ENCODE peak calls at places on chromosomes 16 and 17, in nine cellular contexts. A is AG04450, L is lower lobe of right lung, U is HCT116, K is tibial nerve, I is AG09309, X is epithelial cell of esophagus, B is AG10803, M is ascending aorta. O is an unnamed sample.

GRCh38 chr16:54657709-54658102 is 273.0 kb upstream of the IRX5 start:
- DNase-seq in M (no peak), B (no peak), A (no peak), L (no peak), X (no peak), K (no peak), U (no peak), I (no peak), O (no peak)

GRCh38 chr16:12412890-12413289 is 390.8 kb downstream of the CPPED1 start:
- DNase-seq in K (no peak), L (no peak), I (no peak), B (no peak), U (no peak), M (no peak), X (no peak), A (no peak), O (no peak)

GRCh38 chr16:13923703-13924298 is 3.8 kb downstream of the ERCC4 start:
- DNase-seq in X (peak; percentile 65), I (no peak), A (no peak), U (peak; percentile 42), B (peak; percentile 65), L (no peak), M (no peak), K (no peak), O (no peak)

GRCh38 chr17:44906010-44906646 is 6.9 kb upstream of the EFTUD2 start:
- DNase-seq in U (peak; percentile 42), K (no peak), I (peak; percentile 88), B (peak; percentile 97), X (peak; percentile 68), M (no peak), A (peak; percentile 73), L (no peak), O (no peak)

GRCh38 chr17:29948460-29949185 is 7.2 kb downstream of the EFCAB5 start:
- DNase-seq in I (no peak), B (no peak), K (no peak), U (no peak), X (no peak), L (no peak), M (no peak), A (no peak), O (no peak)

GRCh38 chr17:40936976-40937375 is 470 bp downstream of the KRT23 start:
- DNase-seq in U (no peak), K (no peak), M (no peak), X (no peak), I (no peak), B (no peak), A (no peak), L (no peak), O (no peak)

GRCh38 chr16:31880322-31880979 is 6.8 kb downstream of the ZNF267 start:
- DNase-seq in I (no peak), M (no peak), X (peak; percentile 65), B (peak; percentile 53), K (no peak), A (no peak), L (no peak), U (no peak), O (peak; percentile 70)

GRCh38 chr17:41131979-41132378 is 8.0 kb upstream of the KRTAP4-12 start:
- DNase-seq in M (no peak), B (no peak), K (no peak), L (no peak), X (peak; percentile 83), U (peak; percentile 77), A (no peak), I (no peak), O (no peak)

GRCh38 chr16:70741779-70742125 is 55.9 kb upstream of the MTSS2 start:
- DNase-seq in X (no peak), K (no peak), L (no peak), U (no peak), M (no peak), B (no peak), A (no peak), I (no peak), O (no peak)

GRCh38 chr17:18004345-18004744 is 31.7 kb downstream of the DRC3 start:
- DNase-seq in U (no peak), I (no peak), B (no peak), X (no peak), L (no peak), A (no peak), K (no peak), M (no peak), O (no peak)

GRCh38 chr17:18002171-18002570 is 29.5 kb downstream of the DRC3 start:
- DNase-seq in K (no peak), L (no peak), X (no peak), U (no peak), M (no peak), I (no peak), B (peak; percentile 53), A (no peak), O (no peak)

GRCh38 chr17:18006495-18007239 is 32.3 kb downstream of the ATPAF2 start:
- DNase-seq in A (no peak), I (no peak), M (no peak), K (no peak), B (no peak), X (no peak), U (no peak), L (no peak), O (no peak)

GRCh38 chr17:18005496-18005895 is 32.8 kb downstream of the DRC3 start:
- DNase-seq in U (no peak), M (no peak), K (no peak), L (no peak), X (no peak), B (no peak), I (no peak), A (no peak), O (no peak)

GRCh38 chr17:18004901-18005305 is 32.2 kb downstream of the DRC3 start:
- DNase-seq in X (no peak), K (no peak), I (no peak), L (no peak), A (no peak), M (no peak), B (no peak), U (no peak), O (no peak)
- TF ChIP-seq CTCF in X (peak; percentile 50), K (no peak), I (peak; percentile 26), L (no peak), A (peak; percentile 53), M (no peak), B (peak; percentile 10), U (no peak), O (peak; percentile 32)

GRCh38 chr17:16652252-16652651 is 1.4 kb downstream of the ZNF624 start:
- DNase-seq in U (no peak), I (no peak), X (no peak), B (no peak), M (no peak), K (no peak), A (no peak), L (no peak), O (no peak)
- H3K4me3 ChIP-seq in U (peak overlapping the region; percentile 59), I (no peak overlapping the region), X (peak overlapping the region; percentile 58), B (peak overlapping the region; percentile 65), M (no peak overlapping the region), K (no peak overlapping the region), A (peak overlapping the region; percentile 76), L (no peak overlapping the region), O (peak overlapping the region; percentile 86)

GRCh38 chr17:36690190-36690589 is 88.8 kb downstream of the MRM1 start:
- DNase-seq in U (no peak), K (no peak), X (no peak), A (no peak), M (no peak), L (no peak), I (no peak), B (no peak), O (no peak)
- TF ChIP-seq CTCF in U (no peak), K (no peak), X (no peak), A (no peak), M (no peak), L (no peak), I (no peak), B (no peak), O (no peak)

GRCh38 chr17:15453782-15454181 is 13.6 kb downstream of the CDRT4 start:
- DNase-seq in A (no peak), M (no peak), X (no peak), B (peak; percentile 19), K (no peak), L (no peak), I (no peak), U (no peak), O (no peak)

GRCh38 chr17:15454328-15454727 is 13.1 kb downstream of the CDRT4 start:
- DNase-seq in A (no peak), L (no peak), X (no peak), U (no peak), K (no peak), I (no peak), B (no peak), M (no peak), O (no peak)

GRCh38 chr17:15456972-15457722 is 10.3 kb downstream of the CDRT4 start:
- DNase-seq in M (peak; percentile 79), L (no peak), U (no peak), K (peak; percentile 78), X (no peak), A (peak; percentile 80), I (peak; percentile 88), B (peak; percentile 99), O (no peak)

GRCh38 chr17:15456486-15456885 is 10.9 kb downstream of the CDRT4 start:
- DNase-seq in A (no peak), X (no peak), U (no peak), I (no peak), L (no peak), M (no peak), K (peak; percentile 84), B (peak; percentile 32), O (no peak)

DNA sequence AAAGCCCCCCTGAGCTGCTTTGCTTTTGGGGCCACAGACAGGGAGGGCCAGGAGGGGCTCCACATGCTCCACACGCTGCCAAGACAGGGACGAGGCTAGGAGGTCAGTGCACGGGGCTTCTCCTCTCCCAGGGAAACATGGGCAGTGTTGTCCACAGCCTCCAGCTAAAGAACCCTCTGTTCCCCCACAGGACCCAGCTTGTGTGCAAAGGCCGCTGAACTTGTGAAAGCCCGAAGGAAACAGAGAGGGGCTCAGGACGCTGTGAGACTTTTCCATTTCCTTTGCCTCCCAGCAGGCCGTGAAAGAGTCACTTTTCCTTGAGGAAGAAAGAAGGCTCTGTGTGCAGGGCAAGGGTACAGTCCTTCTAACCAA is 9.7 kb downstream of the CDRT4 start:
- DNase-seq in U (no peak), A (no peak), B (peak; percentile 43), M (no peak), K (peak; percentile 68), X (no peak), L (no peak), I (no peak), O (no peak)
- H3K4me3 ChIP-seq in U (no peak overlapping the region), A (no peak overlapping the region), B (peak overlapping the region; percentile 21), M (no peak overlapping the region), K (no peak overlapping the region), X (no peak overlapping the region), L (no peak overlapping the region), I (no peak overlapping the region), O (no peak overlapping the region)

DNA sequence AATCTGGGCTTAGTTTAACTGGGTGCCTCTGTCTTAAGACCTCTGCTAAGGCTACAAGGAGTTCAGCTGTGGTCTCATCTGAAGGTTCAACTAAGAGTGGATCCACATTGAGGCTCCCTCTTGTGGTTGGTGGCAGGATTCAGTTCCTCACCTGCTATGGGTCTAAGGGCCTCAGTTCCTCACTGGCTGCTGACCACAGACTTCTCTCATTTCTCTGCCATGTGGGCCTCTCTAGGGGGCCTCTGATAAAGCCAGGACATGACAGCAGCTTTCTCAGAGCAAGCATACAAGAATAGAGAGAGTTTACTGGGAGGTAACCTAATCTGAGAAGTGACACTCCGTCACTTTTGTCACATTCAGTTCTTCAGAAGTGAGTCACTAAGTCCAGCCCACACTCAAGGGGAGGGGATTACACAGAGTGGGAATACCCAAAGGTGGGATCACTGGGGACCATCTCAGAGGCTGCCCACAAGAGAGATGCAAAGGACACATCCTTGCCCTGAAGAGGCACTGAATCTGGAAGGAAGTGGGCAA is 19.2 kb upstream of the ABAT start:
- DNase-seq in X (peak; percentile 56), L (no peak), A (no peak), B (peak; percentile 4), I (no peak), U (no peak), M (no peak), K (no peak), O (no peak)
- TF ChIP-seq CTCF in X (peak; percentile 58), L (peak; percentile 58), A (peak; percentile 54), B (peak; percentile 45), I (no peak), U (peak; percentile 27), M (peak; percentile 19), K (no peak), O (peak; percentile 81)